ENCODE peak calls at places on chromosome 4, in six cellular contexts. Q is astrocyte of the spinal cord, A is right atrium auricular region, B is epithelial cell of esophagus, M is sigmoid colon, F is neural progenitor cell. T is an unnamed sample.

GRCh38 chr4:76208005-76208765 is 5.4 kb downstream of the SCARB2 start:
- DNase-seq in Q (peak), A (peak), B (peak), M (peak), F (no peak), T (peak)

GRCh38 chr4:42483426-42484379 is 86.4 kb downstream of the SHISA3 start:
- DNase-seq in Q (no peak), A (no peak), B (peak), M (peak), F (no peak), T (no peak)

GRCh38 chr4:54255881-54256280 is 26.8 kb downstream of the PDGFRA start:
- DNase-seq in Q (no peak), A (no peak), B (peak), M (peak), F (no peak), T (no peak)

GRCh38 chr4:41744572-41745291 is 3.8 kb downstream of the PHOX2B start:
- DNase-seq in Q (no peak), A (no peak), B (no peak), M (no peak), F (peak), T (no peak)

GRCh38 chr4:153348006-153348405 is 3.5 kb downstream of the MND1 start:
- DNase-seq in Q (peak), A (no peak), B (no peak), M (no peak), F (no peak), T (no peak)

GRCh38 chr4:83731609-83732008 is 195.7 kb downstream of the GPAT3 start:
- DNase-seq in Q (no peak), A (no peak), B (peak), M (no peak), F (no peak), T (no peak)

GRCh38 chr4:29467044-29467717 is 1253.0 kb upstream of the PCDH7 start:
- DNase-seq in Q (no peak), A (no peak), B (no peak), M (no peak), F (no peak), T (no peak)

GRCh38 chr4:112410364-112410763 is 105.6 kb downstream of the NEUROG2 start:
- DNase-seq in Q (no peak), A (no peak), B (peak), M (no peak), F (no peak), T (no peak)

GRCh38 chr4:19547463-19547862 is 704.2 kb upstream of the SLIT2 start:
- DNase-seq in Q (no peak), A (no peak), B (peak), M (no peak), F (no peak), T (no peak)

GRCh38 chr4:81723927-81724587 is 252.3 kb upstream of the RASGEF1B start:
- DNase-seq in Q (peak), A (peak), B (peak), M (peak), F (no peak), T (no peak)

GRCh38 chr4:112145820-112146813 is 863 bp downstream of the FAM241A start:
- DNase-seq in Q (peak), A (no peak), B (peak), M (peak), F (peak), T (no peak)

GRCh38 chr4:20679946-20680345 is 20.3 kb upstream of the PACRGL start:
- DNase-seq in Q (no peak), A (no peak), B (no peak), M (no peak), F (no peak), T (no peak)

GRCh38 chr4:11418610-11419009 is 10.1 kb downstream of the HS3ST1 start:
- DNase-seq in Q (no peak), A (no peak), B (no peak), M (no peak), F (peak), T (no peak)

GRCh38 chr4:86482851-86483490 is 111.1 kb upstream of the PTPN13 start:
- DNase-seq in Q (peak), A (no peak), B (no peak), M (no peak), F (peak), T (no peak)

GRCh38 chr4:73883306-73883705 is 14.1 kb downstream of the CXCL1 start:
- DNase-seq in Q (peak), A (no peak), B (peak), M (no peak), F (no peak), T (no peak)

GRCh38 chr4:168605411-168605810 is 108.6 kb downstream of the PALLD start:
- DNase-seq in Q (peak), A (no peak), B (peak), M (no peak), F (peak), T (no peak)

GRCh38 chr4:123599920-123600394 is 203.4 kb downstream of the SPRY1 start:
- DNase-seq in Q (peak), A (peak), B (peak), M (peak), F (peak), T (no peak)

GRCh38 chr4:84994280-84994679 is 27.8 kb upstream of the WDFY3 start:
- DNase-seq in Q (peak), A (no peak), B (no peak), M (no peak), F (peak), T (no peak)

GRCh38 chr4:154472870-154473269 is 18.7 kb downstream of the DCHS2 start:
- DNase-seq in Q (no peak), A (no peak), B (no peak), M (no peak), F (no peak), T (no peak)

GRCh38 chr4:122992111-122992510 is 69.7 kb upstream of the NUDT6 start:
- DNase-seq in Q (no peak), A (no peak), B (peak), M (no peak), F (no peak), T (no peak)

GRCh38 chr4:41216294-41217019 is 2.1 kb upstream of the APBB2 start:
- DNase-seq in Q (peak), A (no peak), B (peak), M (peak), F (peak), T (no peak)

GRCh38 chr4:23245196-23245595 is 552.5 kb downstream of the GBA3 start:
- DNase-seq in Q (no peak), A (no peak), B (no peak), M (no peak), F (no peak), T (no peak)

GRCh38 chr4:21991050-21991449 is 42.5 kb upstream of the KCNIP4 start:
- DNase-seq in Q (peak), A (no peak), B (no peak), M (peak), F (no peak), T (no peak)

GRCh38 chr4:59987289-59987688 is 1212.8 kb upstream of the ADGRL3 start:
- DNase-seq in Q (no peak), A (no peak), B (no peak), M (no peak), F (no peak), T (no peak)

GRCh38 chr4:9996319-9997110 is 24.8 kb downstream of the SLC2A9 start:
- DNase-seq in Q (no peak), A (peak), B (peak), M (peak), F (no peak), T (no peak)

GRCh38 chr4:20356565-20356964 is 104.9 kb downstream of the SLIT2 start:
- DNase-seq in Q (peak), A (no peak), B (no peak), M (no peak), F (peak), T (no peak)

GRCh38 chr4:146437778-146438177 is 84.0 kb downstream of the SLC10A7 start:
- DNase-seq in Q (no peak), A (no peak), B (no peak), M (no peak), F (no peak), T (no peak)

GRCh38 chr4:16140520-16141249 is 56.9 kb upstream of the PROM1 start:
- DNase-seq in Q (peak), A (no peak), B (peak), M (no peak), F (no peak), T (peak)

GRCh38 chr4:14835288-14835687 is 167.0 kb upstream of the CPEB2 start:
- DNase-seq in Q (no peak), A (no peak), B (no peak), M (no peak), F (no peak), T (no peak)

GRCh38 chr4:56874166-56874565 is 33.5 kb upstream of the REST start:
- DNase-seq in Q (no peak), A (no peak), B (peak), M (no peak), F (peak), T (no peak)

GRCh38 chr4:159193256-159193655 is 90.4 kb downstream of the RAPGEF2 start:
- DNase-seq in Q (no peak), A (no peak), B (no peak), M (no peak), F (no peak), T (no peak)

GRCh38 chr4:32864713-32865351 is 2144.7 kb downstream of the PCDH7 start:
- DNase-seq in Q (no peak), A (no peak), B (peak), M (no peak), F (no peak), T (no peak)

GRCh38 chr4:148044889-148045352 is 313.0 kb downstream of the ARHGAP10 start:
- DNase-seq in Q (peak), A (no peak), B (no peak), M (no peak), F (no peak), T (no peak)

GRCh38 chr4:182189107-182189878 is 53.9 kb upstream of the TENM3 start:
- DNase-seq in Q (peak), A (no peak), B (peak), M (no peak), F (no peak), T (peak)

GRCh38 chr4:24607338-24607737 is 23.0 kb upstream of the DHX15 start:
- DNase-seq in Q (no peak), A (no peak), B (no peak), M (no peak), F (no peak), T (peak)

GRCh38 chr4:79050521-79050880 is 111.3 kb upstream of the PAQR3 start:
- DNase-seq in Q (peak), A (no peak), B (no peak), M (no peak), F (no peak), T (no peak)

GRCh38 chr4:152659806-152660205 is 20.0 kb downstream of the TMEM154 start:
- DNase-seq in Q (no peak), A (no peak), B (no peak), M (no peak), F (no peak), T (no peak)

GRCh38 chr4:164595751-164596150 is 158.2 kb upstream of the SMIM31 start:
- DNase-seq in Q (no peak), A (no peak), B (no peak), M (no peak), F (no peak), T (no peak)

GRCh38 chr4:86845593-86845992 is 3.6 kb downstream of the SLC10A6 start:
- DNase-seq in Q (no peak), A (no peak), B (peak), M (no peak), F (no peak), T (no peak)

GRCh38 chr4:113869743-113870375 is 108.3 kb upstream of the CAMK2D start:
- DNase-seq in Q (peak), A (no peak), B (peak), M (no peak), F (no peak), T (no peak)

GRCh38 chr4:129364747-129365452 is 268.9 kb downstream of the C4orf33 start:
- DNase-seq in Q (no peak), A (no peak), B (no peak), M (no peak), F (no peak), T (no peak)
- TF ChIP-seq CTCF in Q (no peak), A (no peak), B (no peak), M (no peak), F (no peak), T (no peak)

DNA sequence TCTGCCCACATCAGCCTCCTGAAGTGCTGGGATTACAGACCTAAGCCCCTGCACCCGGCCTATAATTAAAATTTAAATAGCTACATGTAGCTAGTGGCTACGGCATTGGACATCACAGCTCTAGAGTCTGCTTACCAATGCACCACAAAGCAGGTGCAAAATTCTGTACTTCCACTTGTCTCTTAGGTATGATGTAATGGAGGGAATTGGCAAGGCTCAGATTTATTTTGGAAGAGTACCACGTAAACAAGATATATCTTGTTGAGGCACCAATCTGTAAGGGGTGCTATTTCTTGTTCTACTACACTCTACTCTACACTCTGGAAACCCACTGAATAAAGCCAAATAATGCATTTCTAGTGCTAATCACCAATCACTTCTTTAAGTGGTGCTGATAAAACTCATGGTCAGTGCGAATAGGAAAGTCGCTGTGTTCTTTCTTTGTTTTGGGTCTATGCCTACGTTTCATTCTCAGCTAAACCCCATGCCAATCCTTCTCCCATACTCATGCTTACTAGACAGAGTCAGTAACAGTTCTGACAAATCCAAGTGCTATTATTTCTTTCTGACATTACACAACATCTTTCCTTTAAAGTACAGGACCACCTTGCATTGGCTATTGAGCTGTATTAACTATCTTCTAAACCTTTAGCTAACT is 92.3 kb downstream of the GC start:
- DNase-seq in Q (no peak), A (no peak), B (no peak), M (no peak), F (no peak), T (no peak)
- TF ChIP-seq CTCF in Q (no peak), A (no peak), B (no peak), M (no peak), F (no peak), T (no peak)

DNA sequence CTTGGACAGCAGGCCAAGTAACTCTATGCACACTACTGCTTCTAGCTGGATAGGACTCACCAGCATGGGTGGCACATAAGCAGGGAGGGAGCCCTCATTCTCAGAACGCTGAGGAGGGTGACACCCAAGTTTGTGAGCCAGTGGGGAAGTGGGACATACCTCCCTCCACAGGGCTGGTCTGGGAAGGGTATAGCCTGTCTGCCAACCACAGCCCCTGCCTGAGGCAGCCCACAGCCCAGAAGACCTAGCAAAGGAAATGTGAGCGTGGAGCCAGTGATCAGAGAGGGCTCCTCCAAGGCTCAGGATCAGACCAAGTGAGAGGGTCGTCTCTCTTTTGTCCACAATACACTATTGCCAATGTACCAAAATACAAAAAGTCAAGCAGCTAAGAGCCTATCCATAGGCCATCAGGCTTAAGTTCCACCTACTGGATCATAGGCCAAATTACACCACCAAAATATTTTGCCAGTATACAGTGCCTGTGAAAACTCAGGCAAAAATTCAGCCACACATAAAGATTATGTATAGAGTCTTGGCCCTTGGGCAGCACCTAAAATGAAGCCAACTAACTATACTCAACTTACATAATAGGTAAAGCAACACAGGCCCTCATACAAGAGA is 1203.1 kb downstream of the PCDH18 start:
- DNase-seq in Q (no peak), A (no peak), B (peak), M (no peak), F (peak), T (no peak)
- TF ChIP-seq CTCF in Q (peak), A (no peak), B (peak), M (no peak), F (peak), T (peak)

DNA sequence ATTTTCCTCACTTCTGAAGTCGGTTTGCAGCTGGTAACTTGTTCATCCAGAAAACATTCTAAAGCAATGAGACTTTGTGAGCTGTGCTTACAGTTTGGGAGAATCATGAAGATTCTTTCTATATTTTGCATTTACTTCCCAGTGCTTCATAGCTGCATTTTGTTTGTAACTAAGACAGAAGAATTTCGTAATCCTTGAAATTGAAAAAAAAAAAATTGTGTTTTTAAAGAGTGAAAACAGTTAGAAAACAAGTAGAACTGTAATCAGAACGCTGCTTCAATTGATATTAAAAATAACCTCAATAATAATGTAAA is 392.4 kb downstream of the UNC5C start:
- DNase-seq in Q (no peak), A (no peak), B (no peak), M (no peak), F (no peak), T (no peak)
- TF ChIP-seq CTCF in Q (no peak), A (peak), B (no peak), M (no peak), F (no peak), T (no peak)

DNA sequence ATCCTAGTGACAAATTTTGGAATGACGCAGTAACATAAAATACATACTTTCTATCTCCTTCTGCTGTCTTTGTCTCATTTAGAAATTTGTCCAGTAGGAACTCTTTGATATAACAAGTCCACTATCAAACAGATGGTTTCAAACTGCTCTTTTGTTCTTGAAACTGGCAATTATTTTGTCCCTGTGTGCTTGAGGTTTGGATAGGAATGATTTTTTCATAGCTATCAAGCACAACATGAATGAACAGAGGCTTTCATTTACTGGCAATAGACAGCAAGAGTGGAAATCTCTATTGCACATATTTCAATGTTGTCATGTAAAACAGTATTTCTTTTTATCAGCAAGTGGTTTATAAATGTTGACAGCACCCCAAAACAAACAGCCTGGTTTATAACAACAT is 59.8 kb downstream of the TIGD2 start:
- DNase-seq in Q (no peak), A (no peak), B (no peak), M (no peak), F (no peak), T (no peak)
- TF ChIP-seq CTCF in Q (no peak), A (no peak), B (no peak), M (no peak), F (no peak), T (no peak)

GRCh38 chr4:121514443-121514842 is 133.6 kb upstream of the QRFPR start:
- DNase-seq in Q (no peak), A (no peak), B (no peak), M (no peak), F (peak), T (no peak)
- TF ChIP-seq CTCF in Q (peak), A (no peak), B (no peak), M (no peak), F (peak), T (no peak)

GRCh38 chr4:25900901-25901500 is 13.0 kb upstream of the SMIM20 start:
- DNase-seq in Q (no peak), A (no peak), B (no peak), M (no peak), F (no peak), T (no peak)
- TF ChIP-seq CTCF in Q (no peak), A (no peak), B (no peak), M (no peak), F (no peak), T (no peak)

GRCh38 chr4:128285085-128286023 is 2.3 kb downstream of the PGRMC2 start:
- DNase-seq in Q (peak), A (no peak), B (no peak), M (no peak), F (no peak), T (no peak)
- TF ChIP-seq CTCF in Q (no peak), A (no peak), B (no peak), M (no peak), F (no peak), T (no peak)

DNA sequence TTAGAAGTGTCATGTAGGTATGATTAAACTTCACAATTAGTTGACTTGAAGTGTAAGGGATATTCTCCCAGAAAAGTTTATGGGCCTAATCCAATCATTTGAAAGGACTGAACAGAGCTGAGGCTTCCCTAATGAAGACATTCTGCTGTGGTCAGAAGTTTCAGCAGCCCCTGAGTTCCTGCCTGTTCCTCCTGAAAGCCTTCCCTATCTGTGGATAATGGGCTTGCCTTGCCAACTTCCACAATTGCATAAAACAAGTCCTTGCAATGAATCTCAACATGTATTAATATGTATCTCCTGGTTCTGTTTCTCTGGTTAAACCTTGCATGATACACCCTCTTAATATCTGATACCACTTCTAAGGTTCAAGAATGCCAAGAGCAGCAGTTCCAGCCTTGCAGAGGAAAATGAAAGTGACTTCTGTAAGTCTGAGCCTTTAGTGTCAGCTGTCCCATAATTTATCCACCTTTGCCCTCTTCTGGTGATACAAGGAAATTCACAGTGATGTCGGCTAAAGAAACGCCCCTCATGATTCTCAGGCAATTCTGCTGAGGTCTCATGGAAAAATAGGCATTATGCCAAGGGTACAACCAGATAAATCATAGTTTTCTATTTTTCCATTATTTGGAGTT is 172.4 kb upstream of the CXCL13 start:
- DNase-seq in Q (peak), A (no peak), B (peak), M (no peak), F (peak), T (no peak)
- TF ChIP-seq CTCF in Q (peak), A (no peak), B (peak), M (no peak), F (peak), T (peak)

DNA sequence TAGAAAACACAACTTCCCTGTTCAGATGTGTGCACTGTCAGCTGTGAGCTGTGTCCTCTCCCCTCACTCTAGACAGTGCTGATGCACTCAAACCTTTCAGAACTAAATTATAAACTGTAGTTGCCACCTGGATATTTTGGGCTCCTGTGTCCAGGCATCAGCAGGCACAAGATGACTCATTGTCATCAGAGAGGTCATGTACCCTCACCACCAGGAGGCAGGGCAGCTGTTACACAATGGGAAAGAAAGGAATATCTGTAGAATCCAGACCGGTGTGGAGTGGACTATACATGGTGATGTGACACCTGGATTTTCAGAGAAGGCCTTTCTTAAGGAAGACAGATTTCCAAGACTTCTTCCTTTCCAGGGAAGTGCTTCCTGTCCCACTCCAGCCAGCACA is 854.4 kb upstream of the AGA start:
- DNase-seq in Q (no peak), A (no peak), B (no peak), M (no peak), F (peak), T (no peak)
- TF ChIP-seq CTCF in Q (no peak), A (no peak), B (no peak), M (no peak), F (peak), T (no peak)

T was measured in AG04450.